ENCODE peak calls at places on chromosomes 2 and 18, in seven cellular contexts. One of them, this sample, is unnamed. For H3K4me1, the result is how much of the 10 kb centered on the place peaks cover.

GRCh38 chr2:109527846-109528705 is 85.7 kb downstream of the SEPTIN10 start:
- DNase-seq in GM23248: no peak
- DNase-seq in PC-9: no peak
- DNase-seq in tibial artery: no peak
- DNase-seq in left lung: no peak
- DNase-seq in tibial nerve: no peak
- DNase-seq in effector memory CD4-positive, alpha-beta T cell: no peak
- DNase-seq in this sample: peak

GRCh38 chr2:30417253-30417652 is 29.8 kb upstream of the LCLAT1 start:
- DNase-seq in effector memory CD4-positive, alpha-beta T cell: no peak
- DNase-seq in left lung: peak
- DNase-seq in GM23248: no peak
- DNase-seq in PC-9: no peak
- DNase-seq in tibial artery: peak
- DNase-seq in tibial nerve: peak
- DNase-seq in this sample: no peak

GRCh38 chr2:212683346-212683745 is 144.7 kb upstream of the ERBB4 start:
- DNase-seq in left lung: no peak
- DNase-seq in tibial nerve: no peak
- DNase-seq in tibial artery: no peak
- DNase-seq in GM23248: peak
- DNase-seq in PC-9: no peak
- DNase-seq in effector memory CD4-positive, alpha-beta T cell: no peak
- DNase-seq in this sample: no peak

GRCh38 chr2:241507430-241508239 is 749 bp downstream of the STK25 start:
- DNase-seq in tibial nerve: no peak
- DNase-seq in GM23248: peak
- DNase-seq in tibial artery: peak
- DNase-seq in PC-9: peak
- DNase-seq in effector memory CD4-positive, alpha-beta T cell: no peak
- DNase-seq in left lung: no peak
- DNase-seq in this sample: no peak

GRCh38 chr2:135875491-135876065 is 665 bp downstream of the MCM6 start:
- DNase-seq in effector memory CD4-positive, alpha-beta T cell: peak
- DNase-seq in tibial artery: peak
- DNase-seq in tibial nerve: peak
- DNase-seq in PC-9: peak
- DNase-seq in GM23248: peak
- DNase-seq in left lung: peak
- DNase-seq in this sample: peak

GRCh38 chr2:37324786-37325624 is at the start of gene PRKD3:
- DNase-seq in effector memory CD4-positive, alpha-beta T cell: peak
- DNase-seq in PC-9: peak
- DNase-seq in tibial nerve: peak
- DNase-seq in GM23248: peak
- DNase-seq in left lung: no peak
- DNase-seq in tibial artery: peak
- DNase-seq in this sample: no peak

GRCh38 chr2:223731503-223731902 is 105.9 kb downstream of the AP1S3 start:
- DNase-seq in PC-9: no peak
- DNase-seq in tibial artery: no peak
- DNase-seq in effector memory CD4-positive, alpha-beta T cell: no peak
- DNase-seq in tibial nerve: no peak
- DNase-seq in GM23248: no peak
- DNase-seq in left lung: no peak
- DNase-seq in this sample: no peak

GRCh38 chr2:55033076-55033742 is 17.0 kb downstream of the RTN4 start:
- DNase-seq in PC-9: no peak
- DNase-seq in left lung: no peak
- DNase-seq in effector memory CD4-positive, alpha-beta T cell: no peak
- DNase-seq in tibial artery: no peak
- DNase-seq in GM23248: no peak
- DNase-seq in tibial nerve: no peak
- DNase-seq in this sample: no peak

GRCh38 chr2:74032909-74033261 is 48.2 kb downstream of the TET3 start:
- DNase-seq in tibial artery: no peak
- DNase-seq in PC-9: no peak
- DNase-seq in left lung: no peak
- DNase-seq in effector memory CD4-positive, alpha-beta T cell: no peak
- DNase-seq in tibial nerve: no peak
- DNase-seq in GM23248: no peak
- DNase-seq in this sample: no peak

GRCh38 chr18:76697441-76697901 is 124.9 kb upstream of the ZNF236 start:
- DNase-seq in left lung: no peak
- DNase-seq in tibial artery: no peak
- DNase-seq in effector memory CD4-positive, alpha-beta T cell: no peak
- DNase-seq in tibial nerve: no peak
- DNase-seq in GM23248: peak
- DNase-seq in PC-9: no peak
- DNase-seq in this sample: no peak

GRCh38 chr2:220198911-220199310 is 571.5 kb downstream of the SLC4A3 start:
- DNase-seq in tibial artery: peak
- DNase-seq in GM23248: peak
- DNase-seq in PC-9: peak
- DNase-seq in left lung: no peak
- DNase-seq in tibial nerve: no peak
- DNase-seq in effector memory CD4-positive, alpha-beta T cell: no peak
- DNase-seq in this sample: no peak

GRCh38 chr2:219570194-219570923 is 980 bp downstream of the OBSL1 start:
- DNase-seq in tibial artery: no peak
- DNase-seq in tibial nerve: no peak
- DNase-seq in left lung: no peak
- DNase-seq in effector memory CD4-positive, alpha-beta T cell: no peak
- DNase-seq in PC-9: peak
- DNase-seq in GM23248: peak
- DNase-seq in this sample: no peak

GRCh38 chr2:134367915-134368911 is 114.3 kb downstream of the MGAT5 start:
- DNase-seq in GM23248: no peak
- DNase-seq in effector memory CD4-positive, alpha-beta T cell: no peak
- DNase-seq in tibial artery: no peak
- DNase-seq in tibial nerve: no peak
- DNase-seq in PC-9: no peak
- DNase-seq in left lung: no peak
- DNase-seq in this sample: no peak

GRCh38 chr2:46077522-46078062 is 219.6 kb upstream of the EPAS1 start:
- DNase-seq in tibial artery: no peak
- DNase-seq in tibial nerve: no peak
- DNase-seq in effector memory CD4-positive, alpha-beta T cell: no peak
- DNase-seq in PC-9: no peak
- DNase-seq in left lung: no peak
- DNase-seq in GM23248: no peak
- DNase-seq in this sample: no peak

GRCh38 chr2:203802277-203803045 is 65.1 kb upstream of the CTLA4 start:
- DNase-seq in effector memory CD4-positive, alpha-beta T cell: no peak
- DNase-seq in GM23248: peak
- DNase-seq in left lung: no peak
- DNase-seq in PC-9: no peak
- DNase-seq in tibial nerve: no peak
- DNase-seq in tibial artery: no peak
- DNase-seq in this sample: no peak

GRCh38 chr2:219676586-219676985 is 49.2 kb downstream of the SLC4A3 start:
- DNase-seq in PC-9: no peak
- DNase-seq in GM23248: no peak
- DNase-seq in tibial nerve: no peak
- DNase-seq in tibial artery: no peak
- DNase-seq in left lung: no peak
- DNase-seq in effector memory CD4-positive, alpha-beta T cell: no peak
- DNase-seq in this sample: no peak

GRCh38 chr2:46257476-46257875 is 39.7 kb upstream of the EPAS1 start:
- DNase-seq in tibial nerve: no peak
- DNase-seq in left lung: no peak
- DNase-seq in PC-9: no peak
- DNase-seq in effector memory CD4-positive, alpha-beta T cell: no peak
- DNase-seq in GM23248: peak
- DNase-seq in tibial artery: no peak
- DNase-seq in this sample: no peak

GRCh38 chr18:74402806-74403433 is 54.2 kb downstream of the DIPK1C start:
- DNase-seq in left lung: peak
- DNase-seq in PC-9: no peak
- DNase-seq in effector memory CD4-positive, alpha-beta T cell: no peak
- DNase-seq in tibial artery: no peak
- DNase-seq in tibial nerve: no peak
- DNase-seq in GM23248: no peak
- DNase-seq in this sample: no peak

GRCh38 chr18:12593861-12594260 is 64.0 kb downstream of the SPIRE1 start:
- DNase-seq in GM23248: peak
- DNase-seq in tibial nerve: no peak
- DNase-seq in PC-9: no peak
- DNase-seq in effector memory CD4-positive, alpha-beta T cell: no peak
- DNase-seq in left lung: no peak
- DNase-seq in tibial artery: no peak
- DNase-seq in this sample: no peak

GRCh38 chr2:148546270-148546669 is 98.3 kb upstream of the EPC2 start:
- DNase-seq in GM23248: no peak
- DNase-seq in tibial nerve: no peak
- DNase-seq in left lung: no peak
- DNase-seq in PC-9: no peak
- DNase-seq in effector memory CD4-positive, alpha-beta T cell: no peak
- DNase-seq in tibial artery: no peak
- DNase-seq in this sample: no peak

DNA sequence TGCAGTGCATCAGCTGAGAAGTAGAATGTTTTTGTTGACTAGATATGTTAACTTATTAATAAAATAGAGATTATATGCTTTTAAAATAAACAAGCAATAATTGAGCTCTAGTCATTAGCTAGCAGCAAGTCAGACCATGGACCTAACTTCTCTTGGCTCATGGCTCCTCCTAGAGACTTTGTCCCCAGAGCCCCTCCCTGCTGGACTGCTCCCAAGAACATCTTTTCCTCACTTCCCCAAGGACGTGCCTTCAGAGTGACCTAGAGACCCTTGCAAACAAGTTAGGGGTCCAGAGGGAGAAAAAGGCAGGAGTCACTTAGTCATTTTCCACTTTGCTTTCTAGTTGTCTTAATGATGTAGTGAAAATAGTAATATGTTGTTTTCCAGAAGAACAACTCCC is 312.5 kb upstream of the NRP2 start:
- DNase-seq in PC-9: no peak
- DNase-seq in effector memory CD4-positive, alpha-beta T cell: no peak
- DNase-seq in tibial artery: no peak
- DNase-seq in GM23248: no peak
- DNase-seq in left lung: no peak
- DNase-seq in tibial nerve: no peak
- DNase-seq in this sample: no peak
- H3K4me1 ChIP-seq in PC-9: under half
- H3K4me1 ChIP-seq in effector memory CD4-positive, alpha-beta T cell: under half
- H3K4me1 ChIP-seq in tibial artery: under half
- H3K4me1 ChIP-seq in GM23248: under half
- H3K4me1 ChIP-seq in left lung: under half
- H3K4me1 ChIP-seq in tibial nerve: under half
- H3K4me1 ChIP-seq in this sample: under half

DNA sequence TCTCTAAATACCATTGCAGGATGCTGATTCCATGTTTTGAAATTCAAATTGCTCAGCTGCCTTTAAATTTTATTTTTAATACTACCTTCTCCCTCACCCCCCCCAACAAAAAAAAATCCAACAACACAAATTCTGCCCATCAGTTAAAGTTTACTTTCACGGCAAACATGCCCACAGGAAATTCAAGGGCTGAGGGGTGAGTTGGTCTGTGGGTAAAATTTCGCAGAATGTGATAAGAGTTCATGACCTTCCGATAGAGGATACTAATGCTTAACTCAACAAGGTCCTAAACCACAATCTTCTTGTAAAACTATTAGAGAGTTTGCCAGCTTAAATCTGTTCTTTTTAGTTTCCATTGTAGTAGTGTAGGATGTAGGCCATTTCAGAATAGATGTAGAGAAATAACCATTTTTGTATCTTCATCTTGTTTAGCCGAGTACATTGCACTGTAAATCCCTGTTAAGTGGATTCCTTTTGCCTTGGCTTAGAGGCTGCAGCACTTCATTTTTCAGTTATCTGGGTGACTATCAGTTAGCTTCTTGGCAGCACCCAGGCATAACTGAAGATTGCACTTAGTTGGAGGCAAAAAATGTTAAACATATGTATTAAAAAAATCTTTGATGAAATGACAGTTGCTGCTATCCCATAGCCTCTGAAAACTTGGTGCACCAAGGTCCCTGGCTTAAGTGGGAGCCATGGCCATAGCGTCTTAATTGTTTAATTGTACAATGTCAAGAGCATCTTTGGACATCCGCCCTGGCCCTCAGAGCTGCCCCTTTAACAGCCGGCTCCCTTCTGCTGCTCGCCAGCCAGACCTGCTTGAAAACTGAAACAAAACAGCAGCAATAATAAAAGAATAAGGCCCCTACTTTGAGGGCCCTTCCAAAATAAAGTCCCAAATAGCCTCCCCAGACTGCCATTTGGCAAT is 232.4 kb downstream of the HAUS1 start:
- DNase-seq in PC-9: no peak
- DNase-seq in effector memory CD4-positive, alpha-beta T cell: no peak
- DNase-seq in GM23248: no peak
- DNase-seq in tibial artery: no peak
- DNase-seq in left lung: no peak
- DNase-seq in tibial nerve: no peak
- DNase-seq in this sample: no peak
- H3K27ac ChIP-seq in PC-9: peak
- H3K27ac ChIP-seq in effector memory CD4-positive, alpha-beta T cell: no peak
- H3K27ac ChIP-seq in GM23248: no peak
- H3K27ac ChIP-seq in tibial artery: no peak
- H3K27ac ChIP-seq in left lung: no peak
- H3K27ac ChIP-seq in tibial nerve: no peak
- H3K27ac ChIP-seq in this sample: no peak

DNA sequence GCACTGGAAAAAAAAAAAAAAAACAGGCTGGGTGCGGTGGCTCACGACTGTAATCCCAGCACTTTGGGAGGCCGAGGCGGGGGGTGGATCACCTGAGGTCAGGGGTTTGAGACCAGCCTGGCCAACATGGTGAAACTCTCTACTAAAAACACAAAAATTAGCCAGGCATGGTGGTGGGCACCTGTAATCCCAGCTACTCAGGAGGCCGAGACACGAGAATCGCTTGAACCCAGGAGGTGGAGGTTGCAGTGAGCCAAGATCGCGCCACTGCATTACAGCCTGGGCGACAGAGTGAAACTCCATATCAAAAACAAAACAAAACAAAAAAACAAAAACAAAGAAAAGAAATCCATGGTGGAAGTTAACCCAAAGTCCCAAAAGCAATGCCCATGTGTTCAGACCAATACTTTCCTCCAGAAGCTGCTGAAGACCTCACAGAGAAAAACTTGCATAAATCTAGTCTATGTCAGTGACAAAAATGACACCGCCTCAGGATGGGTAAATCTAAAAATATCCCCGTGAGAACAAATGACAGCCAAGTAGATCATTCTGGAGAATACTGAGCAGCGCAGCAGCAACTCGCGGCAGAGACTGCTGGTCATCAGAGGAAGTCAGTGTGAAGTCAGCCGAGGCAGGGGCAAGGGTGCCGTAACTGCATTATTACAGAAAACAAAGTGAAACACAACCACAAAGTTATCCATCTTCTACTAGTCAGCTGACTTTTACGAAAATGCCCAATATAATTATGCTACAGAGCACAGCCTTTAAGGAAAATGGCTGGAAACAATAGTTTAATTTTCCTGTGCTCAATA is 41.0 kb downstream of the LPIN2 start:
- DNase-seq in tibial nerve: no peak
- DNase-seq in effector memory CD4-positive, alpha-beta T cell: peak
- DNase-seq in GM23248: peak
- DNase-seq in left lung: peak
- DNase-seq in tibial artery: peak
- DNase-seq in PC-9: no peak
- DNase-seq in this sample: no peak
- H3K4me1 ChIP-seq in tibial nerve: half or more
- H3K4me1 ChIP-seq in effector memory CD4-positive, alpha-beta T cell: half or more
- H3K4me1 ChIP-seq in GM23248: under half
- H3K4me1 ChIP-seq in left lung: half or more
- H3K4me1 ChIP-seq in tibial artery: under half
- H3K4me1 ChIP-seq in PC-9: under half
- H3K4me1 ChIP-seq in this sample: under half

GRCh38 chr18:58639237-58639636 is 10.3 kb upstream of the ALPK2 start:
- DNase-seq in tibial artery: no peak
- DNase-seq in effector memory CD4-positive, alpha-beta T cell: no peak
- DNase-seq in left lung: no peak
- DNase-seq in PC-9: no peak
- DNase-seq in tibial nerve: no peak
- DNase-seq in GM23248: no peak
- DNase-seq in this sample: no peak
- H3K27ac ChIP-seq in tibial artery: no peak
- H3K27ac ChIP-seq in effector memory CD4-positive, alpha-beta T cell: no peak
- H3K27ac ChIP-seq in left lung: no peak
- H3K27ac ChIP-seq in PC-9: peak
- H3K27ac ChIP-seq in tibial nerve: no peak
- H3K27ac ChIP-seq in GM23248: peak
- H3K27ac ChIP-seq in this sample: no peak